ENCODE peak calls at places on chromosomes 12 and 14, in eight cellular contexts. J is ovary, V is HepG2, C is endothelial cell of umbilical vein, N is breast epithelium, A is prostate gland, H is IMR-90, S is esophagus squamous epithelium. W is an unnamed sample.
A peak's percentile ranks its signal among the peaks of the same experiment; 100 is the strongest.

GRCh38 chr12:132601171-132601883 is 9.1 kb downstream of the LRCOL1 start:
- DNase-seq in J (no peak), V (no peak), C (no peak), N (no peak), A (no peak), H (no peak), S (no peak), W (no peak)

GRCh38 chr14:73796881-73797539 is 54.6 kb upstream of the PTGR2 start:
- DNase-seq in J (no peak), V (no peak), C (no peak), N (no peak), A (no peak), H (peak; percentile 37), S (no peak), W (no peak)

GRCh38 chr14:89900822-89901221 is 53.7 kb downstream of the EFCAB11 start:
- DNase-seq in J (no peak), V (no peak), C (peak; percentile 5), N (no peak), A (no peak), H (peak; percentile 83), S (no peak), W (no peak)

GRCh38 chr12:111248221-111248620 is 120.7 kb downstream of the PHETA1 start:
- DNase-seq in J (no peak), V (no peak), C (no peak), N (no peak), A (no peak), H (no peak), S (no peak), W (no peak)

GRCh38 chr14:104876251-104876699 is 11.2 kb downstream of the CEP170B start:
- DNase-seq in J (no peak), V (no peak), C (no peak), N (no peak), A (no peak), H (peak; percentile 16), S (no peak), W (no peak)

GRCh38 chr12:62552906-62553556 is 86.4 kb downstream of the MON2 start:
- DNase-seq in J (no peak), V (no peak), C (no peak), N (no peak), A (no peak), H (no peak), S (no peak), W (no peak)

GRCh38 chr12:9750276-9751203 is 10.2 kb downstream of the CD69 start:
- DNase-seq in J (peak; percentile 33), V (peak; percentile 47), C (peak; percentile 82), N (no peak), A (peak; percentile 28), H (peak; percentile 56), S (no peak), W (peak; percentile 45)

GRCh38 chr12:100976735-100977134 is 182.2 kb downstream of the ANO4 start:
- DNase-seq in J (no peak), V (no peak), C (no peak), N (no peak), A (no peak), H (no peak), S (no peak), W (no peak)

GRCh38 chr12:53414756-53415417 is 8.8 kb upstream of the AMHR2 start:
- DNase-seq in J (no peak), V (no peak), C (peak; percentile 32), N (no peak), A (no peak), H (no peak), S (no peak), W (no peak)

GRCh38 chr12:13940466-13940865 is 40.9 kb downstream of the GRIN2B start:
- DNase-seq in J (no peak), V (no peak), C (no peak), N (no peak), A (no peak), H (no peak), S (no peak), W (no peak)

GRCh38 chr14:89635615-89636014 is 218.6 kb upstream of the FOXN3 start:
- DNase-seq in J (no peak), V (no peak), C (no peak), N (no peak), A (no peak), H (peak; percentile 76), S (no peak), W (no peak)

GRCh38 chr12:337039-337438 is 52.1 kb downstream of the KDM5A start:
- DNase-seq in J (no peak), V (no peak), C (no peak), N (no peak), A (peak; percentile 64), H (no peak), S (no peak), W (no peak)

GRCh38 chr12:89427508-89428156 is 75.3 kb upstream of the DUSP6 start:
- DNase-seq in J (no peak), V (no peak), C (no peak), N (no peak), A (no peak), H (no peak), S (no peak), W (no peak)

GRCh38 chr14:98835051-98835824 is 436.8 kb downstream of the BCL11B start:
- DNase-seq in J (no peak), V (no peak), C (no peak), N (no peak), A (no peak), H (no peak), S (no peak), W (no peak)

GRCh38 chr12:93387780-93388179 is 10.1 kb downstream of the NUDT4 start:
- DNase-seq in J (peak; percentile 39), V (no peak), C (peak; percentile 51), N (no peak), A (no peak), H (peak; percentile 81), S (no peak), W (peak; percentile 22)

GRCh38 chr12:90842477-90842876 is 112.5 kb downstream of the CCER1 start:
- DNase-seq in J (no peak), V (no peak), C (no peak), N (no peak), A (peak; percentile 10), H (no peak), S (no peak), W (no peak)

GRCh38 chr14:76473381-76474263 is 97.7 kb downstream of the ESRRB start:
- DNase-seq in J (no peak), V (no peak), C (no peak), N (no peak), A (no peak), H (peak; percentile 6), S (no peak), W (peak; percentile 8)

GRCh38 chr14:38255673-38256357 is at the start of gene CLEC14A:
- DNase-seq in J (peak; percentile 31), V (no peak), C (no peak), N (peak; percentile 53), A (no peak), H (no peak), S (no peak), W (no peak)

GRCh38 chr14:81246561-81247270 is 26.0 kb upstream of the GTF2A1 start:
- DNase-seq in J (no peak), V (no peak), C (no peak), N (no peak), A (no peak), H (no peak), S (no peak), W (no peak)

GRCh38 chr12:74120644-74121043 is 417.0 kb upstream of the ATXN7L3B start:
- DNase-seq in J (no peak), V (no peak), C (no peak), N (no peak), A (no peak), H (no peak), S (no peak), W (no peak)

GRCh38 chr14:65832431-65833253 is 420.1 kb downstream of the FUT8 start:
- DNase-seq in J (no peak), V (peak; percentile 5), C (peak; percentile 27), N (no peak), A (no peak), H (peak; percentile 5), S (no peak), W (no peak)

GRCh38 chr12:828726-829395 is 76.5 kb downstream of the WNK1 start:
- DNase-seq in J (no peak), V (no peak), C (no peak), N (no peak), A (no peak), H (no peak), S (no peak), W (no peak)

GRCh38 chr12:29783773-29784666 is at the start of gene TMTC1:
- DNase-seq in J (peak; percentile 87), V (no peak), C (peak; percentile 69), N (peak; percentile 56), A (peak; percentile 64), H (peak; percentile 50), S (no peak), W (peak; percentile 50)

GRCh38 chr12:124972211-124972610 is 16.7 kb downstream of the DHX37 start:
- DNase-seq in J (no peak), V (no peak), C (no peak), N (no peak), A (no peak), H (no peak), S (no peak), W (no peak)
- TF ChIP-seq POLR2A in J (no peak), V (no peak), C (no peak), N (no peak), A (no peak), H (no peak), S (no peak), W (no peak)

GRCh38 chr12:57110189-57111045 is 745 bp downstream of the STAT6 start:
- DNase-seq in J (peak; percentile 78), V (peak; percentile 77), C (peak; percentile 59), N (no peak), A (peak; percentile 72), H (peak; percentile 37), S (no peak), W (no peak)
- TF ChIP-seq POLR2A in J (peak; percentile 47), V (peak; percentile 58), C (no peak), N (no peak), A (peak; percentile 84), H (no peak), S (no peak), W (no peak)

DNA sequence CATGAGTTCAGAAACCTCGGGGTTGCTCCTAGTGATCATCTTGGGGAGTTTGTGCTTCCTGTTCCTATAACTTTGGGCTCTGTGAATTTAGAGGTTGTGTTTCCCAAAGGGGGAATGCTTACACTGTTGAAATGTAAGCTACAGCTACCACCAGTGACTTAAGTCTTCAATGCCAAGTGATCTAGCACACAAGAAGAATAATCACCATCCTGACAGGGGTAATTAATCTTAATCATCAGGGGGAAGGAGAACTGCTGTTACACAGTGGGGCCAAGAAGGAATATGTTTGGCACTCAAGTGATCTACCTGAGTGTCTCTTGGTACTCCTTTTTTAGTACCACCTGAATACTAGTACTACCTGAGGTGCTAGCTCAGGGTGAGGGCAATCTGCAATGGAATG is 34.9 kb upstream of the RNU6-7 start:
- DNase-seq in J (no peak), V (no peak), C (no peak), N (no peak), A (no peak), H (no peak), S (no peak), W (no peak)
- TF ChIP-seq POLR2A in J (no peak), V (no peak), C (no peak), N (no peak), A (no peak), H (no peak), S (no peak), W (no peak)

GRCh38 chr14:69865701-69866365 is 13.4 kb upstream of the SMOC1 start:
- DNase-seq in J (no peak), V (no peak), C (no peak), N (no peak), A (no peak), H (no peak), S (no peak), W (no peak)
- TF ChIP-seq POLR2A in J (no peak), V (no peak), C (no peak), N (no peak), A (no peak), H (no peak), S (no peak), W (no peak)

GRCh38 chr14:64338616-64339316 is 44.6 kb upstream of the ESR2 start:
- DNase-seq in J (peak; percentile 94), V (peak; percentile 93), C (peak; percentile 99), N (peak; percentile 94), A (peak; percentile 98), H (peak; percentile 98), S (peak; percentile 79), W (peak; percentile 95)
- TF ChIP-seq POLR2A in J (peak; percentile 56), V (peak; percentile 82), C (peak; percentile 79), N (peak; percentile 67), A (peak; percentile 85), H (no peak), S (no peak), W (peak; percentile 67)